ENCODE peak calls at places on chromosomes 16 and 17, in eight cellular contexts. B is GM06990, J is GM13977, H is body of pancreas, P is cardiac fibroblast, D is lower lobe of right lung, Q is left ventricle myocardium inferior, O is uterus. U is an unnamed sample.

GRCh38 chr17:76386966-76387765 is 2.8 kb downstream of the SPHK1 start:
- DNase-seq in P (no peak), Q (no peak), B (no peak), D (no peak), O (no peak), H (no peak), J (no peak), U (no peak)

GRCh38 chr17:12415031-12415430 is 250.7 kb upstream of the MYOCD start:
- DNase-seq in J (no peak), B (no peak), Q (no peak), D (no peak), P (peak), O (peak), H (no peak), U (no peak)

GRCh38 chr16:85728879-85729278 is 22.0 kb downstream of the C16orf74 start:
- DNase-seq in P (no peak), H (no peak), O (no peak), B (no peak), J (no peak), D (no peak), Q (no peak), U (no peak)

GRCh38 chr17:4246674-4247073 is 17.1 kb downstream of the ANKFY1 start:
- DNase-seq in Q (no peak), H (no peak), B (no peak), D (no peak), O (no peak), J (no peak), P (no peak), U (no peak)

GRCh38 chr17:6457688-6458190 is 13.5 kb downstream of the PIMREG start:
- DNase-seq in O (no peak), B (no peak), J (no peak), H (no peak), D (peak), P (no peak), Q (no peak), U (no peak)

GRCh38 chr17:78381601-78382168 is 3.2 kb downstream of the PGS1 start:
- DNase-seq in D (no peak), J (no peak), H (no peak), O (no peak), Q (no peak), B (no peak), P (no peak), U (no peak)

GRCh38 chr16:2015117-2015946 is 4.3 kb upstream of the NPW start:
- DNase-seq in H (no peak), P (no peak), Q (no peak), J (no peak), O (no peak), D (peak), B (no peak), U (no peak)

GRCh38 chr17:77311371-77311981 is 170.7 kb downstream of the SEC14L1 start:
- DNase-seq in J (no peak), D (peak), H (no peak), O (no peak), B (no peak), Q (no peak), P (no peak), U (no peak)

GRCh38 chr17:62321451-62321850 is 58.9 kb upstream of the EFCAB3 start:
- DNase-seq in P (peak), H (no peak), O (no peak), J (no peak), Q (no peak), D (no peak), B (no peak), U (no peak)

GRCh38 chr17:80899402-80900268 is 92.0 kb upstream of the CHMP6 start:
- DNase-seq in P (peak), O (no peak), B (no peak), Q (no peak), H (peak), J (peak), D (peak), U (peak)

GRCh38 chr17:34899892-34900291 is 61.4 kb downstream of the CCT6B start:
- DNase-seq in D (no peak), P (no peak), O (no peak), J (no peak), H (no peak), B (no peak), Q (no peak), U (no peak)

GRCh38 chr17:57834146-57834741 is 15.6 kb downstream of the MRPS23 start:
- DNase-seq in H (peak), O (no peak), J (no peak), Q (peak), P (peak), B (no peak), D (no peak), U (no peak)

GRCh38 chr16:64629622-64630021 is 492.2 kb downstream of the CDH11 start:
- DNase-seq in Q (no peak), D (no peak), J (no peak), O (no peak), B (no peak), H (no peak), P (no peak), U (no peak)

GRCh38 chr16:29310852-29311314 is 95.6 kb downstream of the NPIPB11 start:
- DNase-seq in Q (no peak), D (no peak), H (peak), P (no peak), O (peak), B (no peak), J (no peak), U (no peak)

GRCh38 chr16:3020247-3020603 is at the start of gene TNFRSF12A:
- DNase-seq in J (peak), P (peak), H (peak), Q (peak), D (peak), O (peak), B (peak), U (peak)
- TF ChIP-seq CTCF in J (no peak), P (no peak), H (no peak), Q (peak), D (no peak), O (peak), B (no peak), U (no peak)

GRCh38 chr17:59892849-59893616 is at the start of the genes RPS6KB1 and TUBD1:
- DNase-seq in Q (peak), D (peak), P (peak), H (peak), J (peak), O (peak), B (peak), U (peak)
- TF ChIP-seq CTCF in Q (no peak), D (no peak), P (no peak), H (no peak), J (no peak), O (peak), B (no peak), U (no peak)

DNA sequence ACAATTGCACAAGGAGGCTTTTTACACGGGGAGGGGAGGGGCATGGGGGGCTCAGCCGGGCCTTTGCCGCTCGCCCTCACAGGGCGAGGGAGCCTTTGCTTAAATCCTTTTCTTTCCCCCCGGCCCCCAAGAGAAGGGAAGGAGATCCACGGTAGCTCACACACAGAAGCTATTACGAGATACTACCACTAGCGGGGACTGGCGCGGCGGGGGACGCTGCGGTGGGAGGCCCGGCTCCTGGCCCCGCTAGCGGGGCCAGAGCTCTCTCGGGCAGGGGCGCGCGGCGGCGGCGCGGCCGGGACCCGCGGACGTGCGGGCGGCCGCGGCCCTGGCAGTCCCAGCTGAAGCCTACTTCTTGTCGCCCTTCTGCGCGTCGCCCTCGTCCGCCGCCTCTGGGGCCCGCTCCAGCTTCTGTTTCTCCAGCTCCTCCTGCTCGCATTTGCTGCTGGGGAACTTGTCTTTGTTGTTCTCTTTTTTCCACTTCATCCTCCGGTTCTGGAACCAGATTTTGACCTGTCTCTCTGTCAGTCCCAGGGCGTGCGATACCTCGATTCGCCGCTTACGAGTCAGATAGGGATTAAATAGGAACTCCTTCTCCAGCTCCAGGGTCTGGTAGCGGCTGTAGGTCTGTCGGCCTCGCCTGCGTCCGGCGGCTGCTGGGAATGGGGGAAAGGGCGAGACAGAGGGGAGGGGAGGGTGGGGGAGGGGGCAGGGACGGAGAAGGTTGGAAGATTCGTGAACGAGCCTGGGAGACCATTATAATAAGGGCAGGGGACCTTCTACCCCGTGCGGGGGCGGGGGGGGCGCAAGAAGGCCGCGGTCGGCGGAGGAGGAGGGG is 2.0 kb downstream of the HOXB8 start:
- DNase-seq in O (no peak), D (no peak), B (no peak), Q (no peak), H (no peak), J (peak), P (no peak), U (peak)
- TF ChIP-seq CTCF in O (peak), D (no peak), B (peak), Q (peak), H (no peak), J (peak), P (peak), U (no peak)

GRCh38 chr17:33689725-33690124 is 396.6 kb upstream of the ASIC2 start:
- DNase-seq in J (no peak), O (no peak), H (no peak), B (no peak), Q (no peak), P (no peak), D (no peak), U (no peak)
- TF ChIP-seq CTCF in J (peak), O (no peak), H (no peak), B (peak), Q (no peak), P (no peak), D (no peak), U (peak)

U was measured in GM13976.